ENCODE peak calls at places on chromosome 3, in nine cellular contexts. Y, L, S, O, K, N, T, F and Z are unnamed samples.

GRCh38 chr3:130759692-130760338 is 13.2 kb upstream of the PIK3R4 start:
- DNase-seq in K (peak; percentile 27), S (peak; percentile 55), L (no peak), O (peak; percentile 68), Y (no peak), N (peak; percentile 49), F (peak; percentile 19), T (no peak), Z (peak; percentile 64)

GRCh38 chr3:72401005-72401404 is 447.2 kb downstream of the SHQ1 start:
- DNase-seq in F (no peak), S (no peak), L (no peak), N (no peak), O (no peak), Y (no peak), T (no peak), K (no peak), Z (no peak)

GRCh38 chr3:22734756-22735155 is 468.4 kb upstream of the UBE2E2 start:
- DNase-seq in L (no peak), O (no peak), Y (no peak), T (no peak), N (no peak), K (no peak), S (no peak), F (no peak), Z (no peak)

GRCh38 chr3:55617385-55617784 is 130.3 kb upstream of the WNT5A start:
- DNase-seq in Y (no peak), T (no peak), K (no peak), F (no peak), S (no peak), L (no peak), O (no peak), N (no peak), Z (no peak)

GRCh38 chr3:189410522-189410921 is 220.7 kb upstream of the TP63 start:
- DNase-seq in Y (no peak), K (no peak), T (no peak), F (no peak), S (no peak), N (no peak), L (no peak), O (no peak), Z (no peak)

GRCh38 chr3:64518950-64519349 is 168.8 kb downstream of the ADAMTS9 start:
- DNase-seq in L (no peak), Y (no peak), K (no peak), N (no peak), S (peak; percentile 10), T (no peak), O (peak; percentile 64), F (no peak), Z (no peak)

GRCh38 chr3:143172313-143173054 is 52.9 kb downstream of the CHST2 start:
- DNase-seq in K (no peak), F (no peak), S (no peak), O (no peak), L (no peak), T (no peak), N (no peak), Y (no peak), Z (no peak)

GRCh38 chr3:67311440-67311839 is 313.3 kb downstream of the KBTBD8 start:
- DNase-seq in K (no peak), L (no peak), F (no peak), S (no peak), T (no peak), Y (no peak), O (no peak), N (no peak), Z (no peak)

GRCh38 chr3:139538733-139539132 is 809 bp downstream of the RBP1 start:
- DNase-seq in L (no peak), N (no peak), O (no peak), T (no peak), S (no peak), K (no peak), Y (no peak), F (no peak), Z (no peak)

GRCh38 chr3:195774917-195775316 is 36.8 kb downstream of the MUC4 start:
- DNase-seq in O (peak; percentile 19), F (no peak), Y (no peak), T (peak; percentile 22), L (no peak), S (peak; percentile 52), K (no peak), N (peak; percentile 12), Z (no peak)

GRCh38 chr3:190120161-190121060 is at the start of gene P3H2:
- DNase-seq in F (no peak), T (peak; percentile 39), Y (peak; percentile 62), S (peak; percentile 94), K (no peak), L (peak; percentile 93), N (peak; percentile 91), O (peak; percentile 92), Z (no peak)

GRCh38 chr3:31790516-31791148 is 190.4 kb downstream of the OSBPL10 start:
- DNase-seq in Y (no peak), F (no peak), S (no peak), L (peak; percentile 78), N (no peak), O (no peak), T (no peak), K (no peak), Z (no peak)

GRCh38 chr3:84965141-84965540 is 6.4 kb downstream of the CADM2 start:
- DNase-seq in N (peak; percentile 37), L (no peak), Y (no peak), S (no peak), T (no peak), K (no peak), O (no peak), F (no peak), Z (no peak)

GRCh38 chr3:110420158-110420641 is 651.4 kb upstream of the NECTIN3 start:
- DNase-seq in S (peak; percentile 37), K (no peak), Y (no peak), F (no peak), N (peak; percentile 76), T (no peak), L (no peak), O (peak; percentile 64), Z (no peak)

GRCh38 chr3:27713435-27713880 is 8.7 kb downstream of the EOMES start:
- DNase-seq in S (no peak), L (peak; percentile 91), N (peak; percentile 1), F (no peak), K (no peak), Y (no peak), O (no peak), T (no peak), Z (no peak)

GRCh38 chr3:101978348-101978747 is 129.0 kb downstream of the NFKBIZ start:
- DNase-seq in K (no peak), N (no peak), L (no peak), T (no peak), F (no peak), S (no peak), Y (no peak), O (no peak), Z (no peak)

GRCh38 chr3:111299070-111299672 is 227.6 kb downstream of the NECTIN3 start:
- DNase-seq in N (no peak), Y (no peak), L (no peak), S (no peak), K (no peak), T (no peak), F (no peak), O (peak; percentile 25), Z (no peak)

GRCh38 chr3:193871093-193871485 is 264.9 kb upstream of the HES1 start:
- DNase-seq in K (no peak), O (no peak), F (no peak), S (no peak), L (no peak), Y (no peak), N (no peak), T (no peak), Z (no peak)

GRCh38 chr3:12170207-12170606 is 11.5 kb upstream of the TIMP4 start:
- DNase-seq in L (no peak), Y (no peak), N (no peak), O (peak; percentile 74), F (no peak), S (peak; percentile 73), K (no peak), T (no peak), Z (no peak)

GRCh38 chr3:78899846-78900245 is 868.0 kb downstream of the ROBO1 start:
- DNase-seq in K (no peak), T (no peak), L (no peak), Y (no peak), N (no peak), F (no peak), O (no peak), S (no peak), Z (no peak)

GRCh38 chr3:139339219-139339906 is 4.5 kb upstream of the MRPS22 start:
- DNase-seq in N (no peak), O (peak; percentile 17), Y (no peak), T (no peak), K (no peak), F (no peak), S (no peak), L (no peak), Z (no peak)

GRCh38 chr3:21734746-21735145 is 16.3 kb downstream of the ZNF385D start:
- DNase-seq in S (no peak), Y (no peak), K (no peak), F (no peak), T (no peak), O (peak; percentile 37), N (no peak), L (no peak), Z (no peak)

GRCh38 chr3:47482411-47482810 is 6.7 kb upstream of the SCAP start:
- DNase-seq in T (no peak), L (no peak), F (no peak), Y (no peak), O (no peak), K (no peak), N (no peak), S (no peak), Z (no peak)

GRCh38 chr3:129045675-129046036 is 14.9 kb upstream of the GP9 start:
- DNase-seq in K (no peak), F (no peak), N (no peak), L (no peak), T (peak; percentile 73), O (peak; percentile 36), Y (no peak), S (no peak), Z (no peak)

GRCh38 chr3:136893848-136894443 is 31.9 kb downstream of the NCK1 start:
- DNase-seq in L (no peak), N (no peak), S (peak; percentile 62), F (no peak), Y (no peak), O (peak; percentile 46), K (no peak), T (no peak), Z (no peak)

GRCh38 chr3:38173834-38174418 is 8.6 kb downstream of the OXSR1 start:
- DNase-seq in L (no peak), T (no peak), Y (no peak), K (no peak), N (no peak), S (no peak), O (no peak), F (no peak), Z (no peak)

GRCh38 chr3:133246773-133247172 is 153.1 kb upstream of the BFSP2 start:
- DNase-seq in N (no peak), F (no peak), K (no peak), Y (no peak), O (no peak), L (no peak), S (no peak), T (no peak), Z (no peak)

GRCh38 chr3:159664011-159664410 is 324.6 kb upstream of the IL12A start:
- DNase-seq in S (no peak), Y (no peak), K (no peak), L (peak; percentile 14), N (no peak), F (no peak), O (peak; percentile 11), T (no peak), Z (no peak)